ENCODE peak calls at places on chromosomes 12 and 14, in seven cellular contexts. U is mesenchymal stem cell, V is IMR-90, Q is GM23338, O is HCT116, S is A549, Z is fibroblast of lung. E is an unnamed sample.

GRCh38 chr14:34027990-34028490 is 77.2 kb upstream of the EGLN3 start:
- DNase-seq in U (peak; percentile 30), V (no peak), Q (no peak), O (no peak), S (no peak), Z (no peak), E (no peak)

GRCh38 chr12:39798977-39799376 is 179.4 kb upstream of the ABCD2 start:
- DNase-seq in U (no peak), V (no peak), Q (no peak), O (no peak), S (no peak), Z (no peak), E (no peak)

GRCh38 chr14:50773632-50774541 is 57.1 kb downstream of the NIN start:
- DNase-seq in U (peak; percentile 61), V (peak; percentile 50), Q (peak; percentile 88), O (no peak), S (peak; percentile 63), Z (peak; percentile 32), E (peak; percentile 59)

GRCh38 chr12:76927170-76927784 is 48.5 kb upstream of the CSRP2 start:
- DNase-seq in U (peak; percentile 53), V (peak; percentile 57), Q (peak; percentile 90), O (peak; percentile 27), S (peak; percentile 8), Z (peak; percentile 29), E (peak; percentile 25)

GRCh38 chr12:82745062-82745461 is 58.4 kb downstream of the TMTC2 start:
- DNase-seq in U (no peak), V (no peak), Q (no peak), O (no peak), S (no peak), Z (no peak), E (no peak)

GRCh38 chr14:22474730-22475351 is 114.2 kb downstream of the DAD1 start:
- DNase-seq in U (no peak), V (peak; percentile 2), Q (no peak), O (no peak), S (no peak), Z (peak; percentile 47), E (no peak)

GRCh38 chr14:65203574-65203973 is 101.3 kb upstream of the MAX start:
- DNase-seq in U (no peak), V (no peak), Q (no peak), O (no peak), S (no peak), Z (no peak), E (no peak)

GRCh38 chr12:21305666-21306065 is 29.1 kb downstream of the SLCO1A2 start:
- DNase-seq in U (no peak), V (no peak), Q (no peak), O (no peak), S (no peak), Z (no peak), E (no peak)

GRCh38 chr14:104362761-104363605 is 216.6 kb upstream of the C14orf180 start:
- DNase-seq in U (no peak), V (no peak), Q (no peak), O (no peak), S (no peak), Z (no peak), E (no peak)

GRCh38 chr12:104478396-104479140 is 21.8 kb downstream of the CHST11 start:
- DNase-seq in U (peak; percentile 46), V (no peak), Q (no peak), O (no peak), S (no peak), Z (peak; percentile 38), E (no peak)

GRCh38 chr12:28925726-28926376 is 223.2 kb upstream of the FAR2 start:
- DNase-seq in U (peak; percentile 1), V (peak; percentile 88), Q (no peak), O (no peak), S (no peak), Z (peak; percentile 81), E (no peak)

GRCh38 chr14:81449114-81449513 is 49.0 kb upstream of the STON2 start:
- DNase-seq in U (no peak), V (no peak), Q (no peak), O (no peak), S (no peak), Z (no peak), E (no peak)

GRCh38 chr12:20624718-20625117 is 70.4 kb upstream of the SLCO1C1 start:
- DNase-seq in U (peak; percentile 65), V (peak; percentile 30), Q (peak; percentile 82), O (peak; percentile 40), S (no peak), Z (peak; percentile 35), E (no peak)

GRCh38 chr12:104456417-104456949 is at the start of gene CHST11:
- DNase-seq in U (peak; percentile 95), V (peak; percentile 79), Q (peak; percentile 96), O (peak; percentile 48), S (peak; percentile 95), Z (peak; percentile 88), E (peak; percentile 82)

GRCh38 chr14:95956601-95957460 is 80.2 kb downstream of the TUNAR start:
- DNase-seq in U (no peak), V (no peak), Q (no peak), O (no peak), S (no peak), Z (no peak), E (no peak)

GRCh38 chr12:50625029-50625875 is 120.5 kb downstream of the DIP2B start:
- DNase-seq in U (no peak), V (no peak), Q (peak; percentile 54), O (no peak), S (no peak), Z (peak; percentile 43), E (no peak)

GRCh38 chr12:26031814-26032213 is 73.3 kb downstream of the RASSF8 start:
- DNase-seq in U (peak; percentile 50), V (peak; percentile 31), Q (no peak), O (no peak), S (no peak), Z (no peak), E (no peak)

GRCh38 chr12:45729233-45730115 is at the start of gene ARID2:
- DNase-seq in U (peak; percentile 76), V (peak; percentile 67), Q (peak; percentile 62), O (peak; percentile 38), S (no peak), Z (peak; percentile 68), E (peak; percentile 66)

GRCh38 chr12:131108171-131108955 is 154.7 kb downstream of the ADGRD1 start:
- DNase-seq in U (no peak), V (no peak), Q (no peak), O (no peak), S (no peak), Z (no peak), E (no peak)

GRCh38 chr14:93133476-93133875 is 17.8 kb upstream of the ITPK1 start:
- DNase-seq in U (no peak), V (peak; percentile 33), Q (no peak), O (no peak), S (no peak), Z (no peak), E (peak; percentile 66)

GRCh38 chr14:69675246-69675583 is 63.8 kb downstream of the SUSD6 start:
- DNase-seq in U (no peak), V (no peak), Q (no peak), O (no peak), S (no peak), Z (no peak), E (no peak)

GRCh38 chr12:50765325-50765911 is 1.5 kb downstream of the ATF1 start:
- DNase-seq in U (peak; percentile 76), V (peak; percentile 56), Q (peak; percentile 71), O (no peak), S (peak; percentile 85), Z (peak; percentile 36), E (peak; percentile 51)

GRCh38 chr12:118058881-118059644 is 1.9 kb downstream of the WSB2 start:
- DNase-seq in U (no peak), V (peak; percentile 47), Q (no peak), O (no peak), S (no peak), Z (peak; percentile 82), E (peak; percentile 39)

GRCh38 chr12:26203167-26203566 is 7.8 kb downstream of the SSPN start:
- DNase-seq in U (no peak), V (no peak), Q (no peak), O (no peak), S (no peak), Z (no peak), E (no peak)

GRCh38 chr14:91284146-91284790 is 39.8 kb upstream of the GPR68 start:
- DNase-seq in U (peak; percentile 78), V (peak; percentile 71), Q (no peak), O (no peak), S (no peak), Z (peak; percentile 84), E (peak; percentile 39)

GRCh38 chr12:10559241-10559640 is 53.6 kb downstream of the EIF2S3B start:
- DNase-seq in U (no peak), V (no peak), Q (no peak), O (no peak), S (no peak), Z (no peak), E (no peak)
- H3K4me2 ChIP-seq in U (no peak overlapping the region), V (no peak overlapping the region), Q (no peak overlapping the region), O (no peak overlapping the region), S (no peak overlapping the region), Z (no peak overlapping the region), E (no peak overlapping the region)

DNA sequence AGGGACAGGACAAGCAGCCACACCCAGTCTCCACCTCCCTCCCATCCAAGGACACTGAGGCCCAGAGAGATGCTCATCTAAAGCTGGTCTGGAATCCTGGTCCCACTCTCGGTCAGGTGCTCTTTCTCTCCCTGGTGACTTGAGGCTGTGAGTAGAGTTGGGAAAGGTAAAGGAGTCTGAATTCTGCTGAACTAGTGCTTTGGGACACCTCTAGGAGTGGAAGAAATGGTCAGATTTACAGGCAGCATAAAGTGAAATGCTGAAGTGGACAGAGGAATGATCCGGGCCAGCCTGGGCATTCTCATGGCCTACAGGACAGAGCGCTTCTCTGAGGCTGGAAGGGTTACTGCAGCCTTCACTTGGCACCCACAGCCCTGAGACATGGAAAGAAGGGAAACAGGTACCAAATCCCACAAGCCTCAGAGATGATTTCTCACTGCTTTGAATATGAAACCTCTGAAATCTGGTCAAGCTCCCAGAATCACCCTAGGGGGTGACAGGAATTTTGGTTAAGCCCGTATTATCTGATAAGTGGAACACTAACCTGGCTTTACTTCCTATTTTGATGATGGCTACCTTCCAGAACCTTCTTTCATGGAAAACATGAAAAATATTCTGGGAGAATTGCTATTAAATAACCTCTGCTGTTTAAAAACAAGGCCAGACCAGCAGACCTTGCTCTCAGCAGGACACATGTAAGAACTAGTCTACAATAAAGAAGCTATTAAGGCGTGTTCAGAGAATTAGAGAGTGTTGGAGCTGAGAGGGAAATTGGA is 281.7 kb downstream of the ZFP36L1 start:
- DNase-seq in U (no peak), V (no peak), Q (no peak), O (no peak), S (no peak), Z (peak; percentile 36), E (no peak)
- H3K4me1 ChIP-seq in U (peaks cover 5% of the 10 kb centered on the region), V (peaks cover 25% of the 10 kb centered on the region), Q (no peaks in the 10 kb centered on the region), O (peaks cover 38% of the 10 kb centered on the region), S (peaks cover 18% of the 10 kb centered on the region), Z (peaks cover 20% of the 10 kb centered on the region), E (peaks cover 51% of the 10 kb centered on the region)

DNA sequence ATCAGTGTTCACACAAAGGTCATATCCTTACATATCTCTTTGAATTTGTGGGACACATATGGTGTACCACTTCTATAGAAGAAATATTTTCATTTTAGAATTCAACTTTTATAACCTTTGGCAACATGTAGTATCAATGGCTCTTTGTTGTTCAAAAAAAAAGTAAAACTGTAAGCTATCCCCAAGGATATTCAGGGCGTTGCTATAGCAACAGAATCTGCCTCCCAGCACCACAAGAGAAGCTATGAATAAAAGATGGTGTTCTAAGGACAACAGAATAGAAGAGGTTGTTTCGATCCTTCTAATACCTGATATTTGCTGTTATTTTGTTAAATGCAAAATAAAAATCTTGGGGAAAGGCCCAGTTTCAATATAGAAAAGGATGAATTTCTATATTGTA is 139.3 kb downstream of the BRMS1L start:
- DNase-seq in U (no peak), V (no peak), Q (peak; percentile 61), O (no peak), S (no peak), Z (no peak), E (no peak)
- H3K4me2 ChIP-seq in U (no peak overlapping the region), V (no peak overlapping the region), Q (no peak overlapping the region), O (no peak overlapping the region), S (no peak overlapping the region), Z (no peak overlapping the region), E (no peak overlapping the region)

GRCh38 chr12:71125949-71126348 is 31.9 kb downstream of the TSPAN8 start:
- DNase-seq in U (no peak), V (no peak), Q (no peak), O (no peak), S (no peak), Z (no peak), E (no peak)
- H3K4me1 ChIP-seq in U (no peaks in the 10 kb centered on the region), V (no peaks in the 10 kb centered on the region), Q (no peaks in the 10 kb centered on the region), O (no peaks in the 10 kb centered on the region), S (no peaks in the 10 kb centered on the region), Z (no peaks in the 10 kb centered on the region), E (no peaks in the 10 kb centered on the region)

E was measured in mammary epithelial cell.